ENCODE peak calls at places on chromosome 2, in nine cellular contexts. D is AG09309, I is Right ventricle myocardium inferior, Q is NCI-H510A, Y is GM06990, A is hepatic stellate cell, J is neural crest cell, H is sciatic nerve, M is T-helper 2 cell. N is an unnamed sample.

GRCh38 chr2:223084873-223085272 is 32.9 kb downstream of the KCNE4 start:
- DNase-seq in D (no peak), I (no peak), Q (no peak), Y (no peak), A (no peak), J (no peak), H (no peak), M (no peak), N (no peak)

GRCh38 chr2:217045725-217046475 is 186.0 kb upstream of the TNP1 start:
- DNase-seq in D (no peak), I (no peak), Q (no peak), Y (no peak), A (no peak), J (no peak), H (no peak), M (no peak), N (peak)

GRCh38 chr2:219455635-219456034 is 21.0 kb downstream of the SPEG start:
- DNase-seq in D (no peak), I (no peak), Q (no peak), Y (no peak), A (no peak), J (no peak), H (no peak), M (no peak), N (no peak)

GRCh38 chr2:3504741-3505140 is 14.6 kb downstream of the ADI1 start:
- DNase-seq in D (no peak), I (no peak), Q (peak), Y (no peak), A (no peak), J (no peak), H (no peak), M (no peak), N (no peak)

GRCh38 chr2:196480653-196481322 is 158.7 kb upstream of the CCDC150 start:
- DNase-seq in D (no peak), I (no peak), Q (no peak), Y (no peak), A (no peak), J (no peak), H (no peak), M (no peak), N (peak)

GRCh38 chr2:30780776-30781330 is 26.4 kb downstream of the CAPN13 start:
- DNase-seq in D (no peak), I (no peak), Q (no peak), Y (no peak), A (no peak), J (no peak), H (no peak), M (no peak), N (no peak)

GRCh38 chr2:19362094-19362649 is 3.7 kb upstream of the OSR1 start:
- DNase-seq in D (no peak), I (no peak), Q (peak), Y (no peak), A (no peak), J (no peak), H (no peak), M (no peak), N (peak)

GRCh38 chr2:232229917-232230310 is 148.6 kb upstream of the ALPP start:
- DNase-seq in D (peak), I (no peak), Q (no peak), Y (no peak), A (no peak), J (no peak), H (no peak), M (no peak), N (peak)

GRCh38 chr2:180679693-180680092 is 300.7 kb upstream of the UBE2E3 start:
- DNase-seq in D (no peak), I (no peak), Q (no peak), Y (no peak), A (no peak), J (no peak), H (no peak), M (no peak), N (no peak)

GRCh38 chr2:241842067-241842415 is 16.7 kb downstream of the PDCD1 start:
- DNase-seq in D (no peak), I (no peak), Q (no peak), Y (no peak), A (no peak), J (no peak), H (no peak), M (no peak), N (no peak)

N was measured in fibroblast of lung.